ENCODE peak calls at places on chromosomes 11 and 22, in seven cellular contexts. S is mammary epithelial cell, T is A549, I is fibroblast of the aortic adventitia, G is lower lobe of right lung, A is endothelial cell, C is AG10803. E is an unnamed sample.

GRCh38 chr11:120335596-120335927 is 651 bp upstream of the ARHGEF12 start:
- DNase-seq in A (no peak), T (peak; percentile 13), C (no peak), S (no peak), G (no peak), I (peak; percentile 69), E (no peak)

GRCh38 chr11:80163011-80163410 is 722.2 kb upstream of the TENM4 start:
- DNase-seq in T (no peak), G (no peak), C (peak; percentile 67), S (peak; percentile 56), A (no peak), I (peak; percentile 8), E (no peak)

GRCh38 chr11:108923413-108923812 is 258.5 kb downstream of the DDX10 start:
- DNase-seq in I (no peak), S (no peak), C (no peak), T (no peak), A (no peak), G (no peak), E (no peak)

GRCh38 chr11:100823360-100823759 is 136.3 kb downstream of the ARHGAP42 start:
- DNase-seq in I (peak; percentile 89), A (no peak), G (no peak), T (no peak), S (no peak), C (peak; percentile 82), E (no peak)

GRCh38 chr22:19497245-19497644 is 17.5 kb downstream of the CDC45 start:
- DNase-seq in C (peak; percentile 54), I (peak; percentile 64), T (no peak), G (no peak), S (peak; percentile 76), A (no peak), E (no peak)

GRCh38 chr11:28878025-28878424 is 769.8 kb downstream of the METTL15 start:
- DNase-seq in T (no peak), G (no peak), I (no peak), A (no peak), C (peak; percentile 61), S (peak; percentile 83), E (no peak)

GRCh38 chr11:122706261-122706660 is 50.7 kb downstream of the UBASH3B start:
- DNase-seq in A (no peak), I (peak; percentile 48), T (no peak), G (no peak), C (peak; percentile 90), S (peak; percentile 34), E (no peak)

GRCh38 chr11:28146123-28146751 is 38.0 kb downstream of the METTL15 start:
- DNase-seq in C (peak; percentile 88), A (no peak), G (no peak), T (peak; percentile 60), I (peak; percentile 88), S (peak; percentile 84), E (no peak)

GRCh38 chr11:36008576-36008975 is 64.7 kb downstream of the LDLRAD3 start:
- DNase-seq in G (no peak), S (no peak), C (no peak), A (no peak), T (no peak), I (peak; percentile 65), E (no peak)

GRCh38 chr22:44314425-44315067 is 1.8 kb upstream of the SHISAL1 start:
- DNase-seq in S (no peak), I (no peak), C (no peak), G (no peak), A (no peak), T (no peak), E (no peak)
- TF ChIP-seq CTCF in S (no peak), I (no peak), C (no peak), G (no peak), A (no peak), T (no peak), E (peak; percentile 10)

GRCh38 chr11:112697371-112697770 is 263.8 kb upstream of the NCAM1 start:
- DNase-seq in I (no peak), G (no peak), A (no peak), S (no peak), C (no peak), T (no peak), E (no peak)

GRCh38 chr11:112694244-112694643 is 267.0 kb upstream of the NCAM1 start:
- DNase-seq in I (no peak), G (no peak), A (no peak), T (no peak), C (no peak), S (peak; percentile 33), E (no peak)

GRCh38 chr11:112693781-112694180 is 267.4 kb upstream of the NCAM1 start:
- DNase-seq in G (no peak), A (no peak), S (peak; percentile 27), I (no peak), T (no peak), C (no peak), E (no peak)

GRCh38 chr11:112694813-112695212 is 266.4 kb upstream of the NCAM1 start:
- DNase-seq in A (no peak), I (peak; percentile 13), C (no peak), S (peak; percentile 40), G (no peak), T (no peak), E (no peak)

GRCh38 chr11:112697779-112698178 is 263.4 kb upstream of the NCAM1 start:
- DNase-seq in S (no peak), I (no peak), T (no peak), C (no peak), G (no peak), A (no peak), E (no peak)
- TF ChIP-seq CTCF in S (peak; percentile 25), I (peak; percentile 22), T (no peak), C (peak; percentile 11), G (no peak), A (peak; percentile 46), E (peak; percentile 32)

GRCh38 chr11:114892381-114893197 is 214.3 kb downstream of the NXPE2 start:
- DNase-seq in C (no peak), S (no peak), I (no peak), T (peak; percentile 5), G (no peak), A (peak; percentile 20), E (no peak)
- TF ChIP-seq CTCF in C (peak; percentile 9), S (peak; percentile 49), I (no peak), T (no peak), G (peak; percentile 17), A (peak; percentile 59), E (peak; percentile 39)

DNA sequence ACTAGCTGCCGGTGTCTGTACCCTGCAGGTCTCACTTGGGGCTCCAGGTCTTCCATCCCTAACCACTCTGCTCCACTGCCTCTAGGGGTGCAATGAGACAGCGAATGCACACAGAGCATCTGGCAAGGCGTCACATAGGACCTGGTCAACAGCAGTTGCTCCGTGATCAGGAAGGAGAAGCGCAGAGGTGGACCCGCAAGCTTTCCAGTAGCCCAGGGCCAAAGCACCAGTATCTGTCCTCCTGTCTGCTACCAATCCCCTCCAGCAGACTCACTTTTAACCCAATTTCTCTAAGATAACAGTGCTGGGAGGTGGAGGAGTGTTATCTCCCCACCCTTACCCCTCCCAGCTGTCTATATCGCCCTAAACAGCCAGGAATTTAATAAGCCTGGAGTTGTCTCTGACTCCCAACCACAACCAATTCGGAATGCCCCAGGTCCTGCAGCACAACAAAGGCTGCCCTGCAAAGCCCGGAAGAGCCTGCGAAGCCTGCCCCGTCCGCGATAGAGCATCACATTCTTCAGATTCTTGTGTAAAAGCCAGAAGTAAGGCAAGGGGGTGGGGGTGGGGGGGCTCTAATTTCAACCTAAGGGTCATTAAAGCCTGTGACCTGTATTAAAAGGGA is 19.3 kb downstream of the MYH9 start:
- DNase-seq in I (peak; percentile 83), S (peak; percentile 77), T (no peak), A (peak; percentile 42), C (peak; percentile 90), G (no peak), E (no peak)
- TF ChIP-seq CTCF in I (no peak), S (peak; percentile 26), T (no peak), A (no peak), C (no peak), G (peak; percentile 21), E (peak; percentile 33)

GRCh38 chr22:21642584-21643448 is 714 bp downstream of the SDF2L1 start:
- DNase-seq in C (peak; percentile 35), G (peak; percentile 58), S (peak; percentile 62), I (peak; percentile 52), T (peak; percentile 51), A (peak; percentile 75), E (no peak)

GRCh38 chr22:21641795-21642583 is at the start of gene SDF2L1:
- DNase-seq in C (peak; percentile 98), I (peak; percentile 98), T (peak; percentile 94), S (peak; percentile 99), A (peak; percentile 98), G (peak; percentile 99), E (peak; percentile 99)

GRCh38 chr22:21640810-21641209 is 1.3 kb upstream of the SDF2L1 start:
- DNase-seq in C (no peak), I (no peak), G (no peak), A (no peak), T (no peak), S (no peak), E (no peak)

GRCh38 chr22:21639359-21639758 is 2.7 kb upstream of the SDF2L1 start:
- DNase-seq in C (no peak), I (no peak), A (no peak), T (no peak), S (no peak), G (no peak), E (no peak)

DNA sequence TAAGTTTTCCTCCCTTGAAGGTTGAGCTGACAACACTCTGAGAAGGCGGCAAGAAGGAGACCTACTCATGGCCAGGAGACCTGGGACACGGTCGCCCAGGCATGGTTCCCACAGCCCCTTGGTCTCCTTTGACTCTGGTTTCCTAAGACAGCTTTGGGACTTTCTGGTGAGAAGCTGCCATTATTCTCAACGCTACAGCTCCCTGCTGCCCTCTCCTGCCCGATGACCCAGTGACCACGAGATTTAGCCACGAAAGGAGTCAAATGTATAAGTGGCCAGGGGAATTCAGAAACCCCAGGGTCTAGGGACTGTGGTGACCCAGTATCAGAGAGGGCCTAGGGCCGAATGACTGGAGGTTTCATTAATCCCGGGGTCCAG is 696 bp upstream of the SDF2L1 start:
- DNase-seq in C (peak; percentile 47), G (peak; percentile 64), T (peak; percentile 64), A (peak; percentile 59), S (peak; percentile 52), I (peak; percentile 61), E (no peak)
- TF ChIP-seq CTCF in C (peak; percentile 67), G (peak; percentile 45), T (peak; percentile 56), A (no peak), S (peak; percentile 30), I (peak; percentile 69), E (peak; percentile 73)